ENCODE peak calls at places on chromosomes 4 and X, in ten cellular contexts. V, R, W, Q, U, H, T, A, F and S are unnamed samples.

GRCh38 chr4:169164669-169165415 is 105.9 kb downstream of the SH3RF1 start:
- DNase-seq in A (no peak), V (no peak), W (no peak), H (no peak), T (no peak), F (no peak), R (no peak), U (no peak), Q (no peak), S (no peak)

GRCh38 chr4:174681723-174682300 is 147.2 kb downstream of the GLRA3 start:
- DNase-seq in H (peak), F (no peak), U (no peak), T (no peak), R (no peak), W (peak), A (peak), V (no peak), Q (peak), S (no peak)

GRCh38 chr4:17805580-17805979 is 5.0 kb downstream of the DCAF16 start:
- DNase-seq in F (no peak), T (no peak), A (no peak), U (no peak), R (no peak), Q (no peak), V (no peak), W (no peak), H (no peak), S (no peak)

GRCh38 chr4:74386159-74386558 is 21.2 kb downstream of the EREG start:
- DNase-seq in T (no peak), F (no peak), H (no peak), Q (no peak), W (no peak), R (no peak), V (no peak), A (no peak), U (no peak), S (no peak)

GRCh38 chr4:111064342-111064993 is 441.6 kb upstream of the PITX2 start:
- DNase-seq in T (no peak), H (no peak), U (no peak), Q (no peak), V (peak), R (no peak), A (no peak), W (peak), F (no peak), S (no peak)

GRCh38 chrX:69268637-69269036 is 103.4 kb upstream of the PJA1 start:
- DNase-seq in H (no peak), F (no peak), Q (no peak), U (no peak), A (no peak), R (no peak), V (no peak), W (no peak), T (no peak), S (no peak)

GRCh38 chrX:71871367-71871766 is 39.3 kb upstream of the NHSL2 start:
- DNase-seq in R (no peak), V (no peak), H (no peak), A (no peak), U (no peak), W (no peak), T (no peak), F (no peak), Q (no peak), S (peak)

GRCh38 chr4:149499726-149500125 is 315.9 kb downstream of the IQCM start:
- DNase-seq in R (no peak), A (no peak), T (no peak), H (no peak), U (no peak), W (no peak), V (no peak), Q (no peak), F (no peak), S (no peak)

GRCh38 chrX:134736351-134736750 is 78.1 kb upstream of the PLAC1 start:
- DNase-seq in U (no peak), A (no peak), V (no peak), T (no peak), F (no peak), H (no peak), Q (no peak), R (no peak), W (no peak), S (no peak)

GRCh38 chr4:186712690-186713089 is 11.0 kb downstream of the FAT1 start:
- DNase-seq in T (no peak), A (no peak), U (no peak), V (no peak), F (no peak), Q (no peak), W (no peak), H (no peak), R (peak), S (peak)

GRCh38 chrX:53125506-53125905 is 31.6 kb downstream of the KANTR start:
- DNase-seq in A (peak), H (no peak), F (no peak), R (no peak), V (no peak), Q (no peak), W (no peak), T (no peak), U (no peak), S (no peak)

GRCh38 chr4:36358173-36358572 is 76.8 kb downstream of the DTHD1 start:
- DNase-seq in V (no peak), F (no peak), W (no peak), T (no peak), A (no peak), R (no peak), Q (no peak), H (no peak), U (no peak), S (no peak)